ENCODE peak calls at places on chromosomes 7 and 10, in nine cellular contexts. B, V, C, G, E, O, F, J and Z are unnamed samples.

GRCh38 chr7:70647801-70648491 is 484.0 kb upstream of the GALNT17 start:
- DNase-seq in E (no peak), C (peak), J (no peak), V (peak), F (no peak), O (no peak), B (no peak), G (no peak), Z (no peak)

GRCh38 chr7:98368721-98369120 is 32.2 kb downstream of the BAIAP2L1 start:
- DNase-seq in E (no peak), O (no peak), B (no peak), V (no peak), F (no peak), J (no peak), G (no peak), C (peak), Z (no peak)

GRCh38 chr10:63976538-63976937 is 455.3 kb downstream of the REEP3 start:
- DNase-seq in G (no peak), J (peak), V (no peak), B (peak), C (peak), E (peak), O (no peak), F (no peak), Z (peak)

GRCh38 chr7:122528879-122529481 is 169.9 kb downstream of the RNF133 start:
- DNase-seq in J (no peak), G (no peak), C (peak), O (no peak), V (no peak), E (no peak), F (no peak), B (peak), Z (no peak)

GRCh38 chr7:21044913-21045312 is 258.2 kb upstream of the SP8 start:
- DNase-seq in J (no peak), E (no peak), V (no peak), F (no peak), O (no peak), G (no peak), B (no peak), C (no peak), Z (no peak)

GRCh38 chr10:131469551-131469950 is 158.0 kb upstream of the TCERG1L start:
- DNase-seq in G (no peak), E (peak), F (no peak), B (no peak), O (no peak), C (no peak), J (no peak), V (no peak), Z (no peak)

GRCh38 chr10:62036186-62037081 is 134.9 kb downstream of the ARID5B start:
- DNase-seq in V (no peak), O (no peak), F (no peak), J (no peak), C (no peak), B (no peak), E (no peak), G (no peak), Z (peak)

GRCh38 chr10:56258991-56259390 is 102.1 kb downstream of the ZWINT start:
- DNase-seq in O (no peak), B (no peak), G (no peak), V (no peak), F (no peak), C (no peak), E (no peak), J (no peak), Z (no peak)

GRCh38 chr7:85178531-85179298 is 8.1 kb downstream of the SEMA3D start:
- DNase-seq in B (no peak), J (no peak), O (no peak), F (no peak), G (no peak), V (no peak), C (no peak), E (no peak), Z (no peak)

GRCh38 chr7:88357295-88357694 is 50.6 kb upstream of the STEAP4 start:
- DNase-seq in G (no peak), O (no peak), V (no peak), F (peak), J (no peak), C (no peak), B (no peak), E (no peak), Z (peak)

DNA sequence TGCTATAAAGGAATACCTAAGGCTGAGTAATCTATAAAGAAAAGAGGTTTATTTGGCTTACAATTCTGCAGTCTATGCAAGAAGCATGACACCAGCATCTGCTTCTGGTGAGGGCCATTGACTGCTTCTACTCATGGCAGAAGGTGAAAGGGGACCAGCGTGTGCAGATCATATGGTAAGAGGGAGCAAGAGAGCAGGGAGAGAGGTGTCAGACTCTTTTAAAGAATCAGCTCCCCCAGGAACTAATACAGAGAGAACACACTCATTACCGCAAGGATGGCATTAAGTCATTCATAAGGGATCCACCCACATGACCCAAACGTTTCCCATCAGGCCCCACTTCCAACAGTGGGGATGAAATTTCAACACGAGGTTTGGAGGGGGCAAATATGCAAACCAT is 3.5 kb upstream of the COL28A1 start:
- DNase-seq in F (no peak), B (no peak), E (no peak), J (no peak), G (no peak), V (no peak), C (no peak), O (no peak), Z (no peak)
- TF ChIP-seq POLR2A in F (no peak), B (no peak), E (no peak), J (no peak), G (no peak), V (no peak), C (no peak), O (no peak), Z (no peak)

DNA sequence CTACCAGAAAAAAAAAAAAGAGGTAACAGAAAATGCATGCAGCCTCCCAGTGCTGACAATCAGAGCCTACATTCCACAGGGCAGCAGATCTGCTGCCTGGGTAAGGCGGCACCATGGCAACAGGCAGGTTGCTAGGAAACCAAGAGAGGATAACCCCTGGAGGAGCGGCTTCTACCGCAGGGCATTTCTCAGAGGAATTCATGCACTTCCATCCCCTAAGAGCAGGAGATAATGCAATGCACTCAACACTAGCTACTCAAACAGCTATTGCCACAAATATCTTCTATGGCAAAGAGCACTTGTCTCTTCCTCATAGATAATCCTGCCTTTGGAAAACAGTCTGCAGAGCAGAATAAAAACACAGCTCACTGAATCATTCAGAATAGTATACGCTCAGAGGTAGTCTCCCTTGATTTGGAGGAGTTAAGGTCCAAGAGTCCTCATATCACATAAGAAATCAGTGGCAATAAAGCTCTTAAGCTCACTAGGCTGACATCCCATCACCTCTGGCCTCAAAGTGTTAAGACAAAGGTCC is 10.8 kb downstream of the PSAP start:
- DNase-seq in E (no peak), V (no peak), J (peak), F (peak), C (peak), O (no peak), G (no peak), B (peak), Z (peak)
- H3K4me3 ChIP-seq in E (no peak), V (no peak), J (no peak), F (no peak), C (no peak), O (no peak), G (no peak), B (no peak), Z (no peak)

DNA sequence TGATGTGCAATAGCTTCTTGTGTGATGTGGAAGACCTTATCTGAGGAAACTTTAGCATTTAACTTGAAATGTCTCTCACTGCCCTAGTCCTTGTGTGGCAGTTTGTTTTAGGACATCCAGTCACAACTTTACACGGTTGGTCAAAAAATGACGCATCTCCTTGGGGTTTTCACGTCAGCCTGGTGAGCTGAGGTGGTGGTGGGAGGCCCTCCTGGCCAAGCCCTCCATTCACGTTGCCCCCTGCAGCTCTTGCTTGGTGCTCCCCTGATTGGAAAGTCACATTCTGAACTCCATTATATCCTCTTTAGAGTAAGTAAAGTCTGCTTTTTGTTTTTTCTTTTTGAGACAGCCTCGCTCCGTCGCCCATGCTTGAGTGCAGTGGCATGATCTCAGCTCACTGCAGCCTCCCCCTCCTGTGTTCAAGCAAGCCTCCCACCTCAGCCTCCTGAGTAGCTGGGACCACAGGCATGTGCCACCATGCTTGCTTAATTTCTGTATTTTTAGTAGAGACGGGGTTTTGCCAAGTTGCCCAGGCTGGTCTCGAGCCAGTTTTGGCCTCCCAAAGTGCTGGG is 7.5 kb downstream of the PGAM1 start:
- DNase-seq in B (no peak), O (no peak), V (no peak), C (no peak), G (no peak), F (no peak), J (no peak), E (no peak), Z (no peak)
- TF ChIP-seq POLR2A in B (no peak), O (no peak), V (no peak), C (no peak), G (no peak), F (no peak), J (no peak), E (no peak), Z (no peak)

GRCh38 chr7:81245353-81245752 is 326.5 kb upstream of the SEMA3C start:
- DNase-seq in J (no peak), F (no peak), E (no peak), O (no peak), C (no peak), V (no peak), B (no peak), G (no peak), Z (no peak)
- H3K4me3 ChIP-seq in J (no peak), F (no peak), E (no peak), O (no peak), C (no peak), V (no peak), B (no peak), G (no peak), Z (no peak)

GRCh38 chr7:100053201-100053600 is 3.6 kb downstream of the ZSCAN21 start:
- DNase-seq in J (no peak), C (peak), E (no peak), G (no peak), F (peak), B (peak), V (no peak), O (peak), Z (peak)

GRCh38 chr7:100051611-100052010 is 2.0 kb downstream of the ZSCAN21 start:
- DNase-seq in C (no peak), V (no peak), F (no peak), E (no peak), B (no peak), O (no peak), G (no peak), J (no peak), Z (no peak)

GRCh38 chr7:100044719-100045118 is 4.9 kb upstream of the ZSCAN21 start:
- DNase-seq in E (no peak), C (no peak), F (peak), J (no peak), V (peak), O (no peak), G (no peak), B (no peak), Z (peak)

GRCh38 chr7:100048680-100049079 is 894 bp upstream of the ZSCAN21 start:
- DNase-seq in B (no peak), V (no peak), E (no peak), J (no peak), F (no peak), G (no peak), C (no peak), O (no peak), Z (no peak)

DNA sequence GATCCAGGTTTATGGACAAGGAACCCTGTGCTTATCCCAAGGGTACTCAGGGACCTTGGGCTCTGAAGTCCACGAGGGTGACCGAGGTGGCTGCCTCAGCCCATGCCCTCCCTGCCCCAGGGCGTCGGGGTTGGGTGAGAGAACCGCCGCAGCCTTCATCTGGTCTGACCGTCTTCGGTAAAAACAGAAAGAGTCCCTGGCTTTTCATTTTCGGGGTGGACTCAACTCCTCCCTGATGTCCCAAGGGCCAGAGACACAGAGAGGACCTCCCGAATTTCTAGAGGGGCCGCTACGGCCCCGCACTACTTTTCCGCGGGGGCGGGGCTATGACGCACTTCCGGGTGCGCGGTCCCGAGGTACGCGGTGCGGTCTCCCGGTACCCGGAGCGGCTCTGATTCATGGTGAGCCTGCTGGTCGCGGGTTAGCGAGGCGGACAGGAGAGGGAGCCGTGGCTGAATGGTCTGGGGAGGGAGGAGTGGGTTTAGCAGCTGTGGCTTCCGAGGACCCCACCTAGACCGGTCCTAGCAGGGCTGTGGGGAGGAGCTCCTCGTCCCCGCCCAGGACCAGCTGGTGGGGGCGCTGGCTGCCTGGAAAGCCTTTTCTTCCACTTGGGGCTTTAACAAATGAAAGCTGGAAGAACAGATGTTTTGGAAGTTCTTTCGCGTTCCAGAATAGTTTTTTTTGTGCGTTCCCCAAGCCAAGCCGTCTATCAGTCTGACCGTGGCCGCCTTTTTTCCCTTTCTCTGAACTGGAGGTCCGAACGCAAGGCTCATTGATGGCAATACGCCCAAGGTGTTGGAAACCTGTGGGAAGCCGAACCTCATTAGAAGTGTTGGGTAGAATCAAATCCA is at the start of gene ZSCAN21:
- DNase-seq in J (peak), C (peak), F (peak), G (no peak), B (peak), E (peak), O (peak), V (peak), Z (peak)
- TF ChIP-seq POLR2A in J (peak), C (peak), F (peak), G (no peak), B (peak), E (peak), O (no peak), V (peak), Z (peak)

GRCh38 chr7:130494480-130494879 is 2.6 kb downstream of the MEST start:
- DNase-seq in B (no peak), F (no peak), G (no peak), V (no peak), O (no peak), J (no peak), C (no peak), E (peak), Z (no peak)
- H3K4me3 ChIP-seq in B (no peak), F (no peak), G (no peak), V (no peak), O (no peak), J (no peak), C (peak), E (no peak), Z (no peak)